ENCODE peak calls at places on chromosome 21, in eight cellular contexts. X is spleen, W is fibroblast of lung, O is NCI-H2171 treated with DMSO at 0.1 percent for 48 hours, S is GM10248, K is ELR, Q is amniotic stem cell, Y is natural killer cell. N is an unnamed sample.
A peak's percentile ranks its signal among the peaks of the same experiment; 100 is the strongest.

GRCh38 chr21:45990741-45991605 is 9.4 kb downstream of the COL6A1 start:
- DNase-seq in X (peak; percentile 72), W (no peak), O (no peak), S (no peak), K (no peak), Q (no peak), Y (peak; percentile 10), N (no peak)

GRCh38 chr21:45767071-45768006 is 123.8 kb downstream of the PCBP3 start:
- DNase-seq in X (no peak), W (peak; percentile 37), O (no peak), S (no peak), K (peak; percentile 34), Q (no peak), Y (no peak), N (no peak)

GRCh38 chr21:30072496-30072895 is 94.1 kb downstream of the CLDN17 start:
- DNase-seq in X (no peak), W (no peak), O (no peak), S (no peak), K (no peak), Q (no peak), Y (no peak), N (no peak)

GRCh38 chr21:45505416-45506021 is 36.7 kb downstream of the SLC19A1 start:
- DNase-seq in X (peak; percentile 73), W (no peak), O (no peak), S (no peak), K (no peak), Q (no peak), Y (no peak), N (no peak)

GRCh38 chr21:14213164-14213563 is 2.4 kb upstream of the LIPI start:
- DNase-seq in X (no peak), W (no peak), O (no peak), S (no peak), K (no peak), Q (no peak), Y (no peak), N (no peak)

GRCh38 chr21:31252611-31253010 is 91.5 kb downstream of the TIAM1 start:
- DNase-seq in X (no peak), W (no peak), O (no peak), S (no peak), K (no peak), Q (no peak), Y (no peak), N (no peak)

GRCh38 chr21:37917612-37918011 is 1.4 kb upstream of the KCNJ6 start:
- DNase-seq in X (no peak), W (peak; percentile 56), O (no peak), S (no peak), K (peak; percentile 83), Q (peak; percentile 49), Y (no peak), N (no peak)

GRCh38 chr21:37868896-37869295 is 47.4 kb downstream of the KCNJ6 start:
- DNase-seq in X (no peak), W (no peak), O (no peak), S (no peak), K (peak; percentile 82), Q (no peak), Y (no peak), N (no peak)

GRCh38 chr21:28144089-28144488 is 848.6 kb downstream of the LTN1 start:
- DNase-seq in X (no peak), W (no peak), O (no peak), S (no peak), K (no peak), Q (no peak), Y (no peak), N (no peak)

GRCh38 chr21:31132574-31133242 is 94.4 kb upstream of the KRTAP19-8 start:
- DNase-seq in X (no peak), W (peak; percentile 28), O (no peak), S (no peak), K (no peak), Q (no peak), Y (no peak), N (no peak)

GRCh38 chr21:26982767-26983166 is 15.9 kb upstream of the ADAMTS5 start:
- DNase-seq in X (no peak), W (peak; percentile 65), O (peak; percentile 29), S (no peak), K (peak; percentile 69), Q (no peak), Y (no peak), N (no peak)

GRCh38 chr21:37827878-37828277 is 88.4 kb downstream of the KCNJ6 start:
- DNase-seq in X (no peak), W (no peak), O (no peak), S (no peak), K (no peak), Q (no peak), Y (no peak), N (no peak)

GRCh38 chr21:34037446-34037845 is 35.9 kb upstream of the MRPS6 start:
- DNase-seq in X (no peak), W (no peak), O (no peak), S (no peak), K (peak; percentile 78), Q (peak; percentile 14), Y (no peak), N (no peak)

GRCh38 chr21:21439761-21440160 is 441.6 kb downstream of the NCAM2 start:
- DNase-seq in X (no peak), W (peak; percentile 3), O (no peak), S (no peak), K (peak; percentile 53), Q (no peak), Y (no peak), N (no peak)

GRCh38 chr21:31604591-31605190 is 54.8 kb upstream of the SOD1 start:
- DNase-seq in X (peak; percentile 87), W (peak; percentile 71), O (peak; percentile 82), S (peak; percentile 70), K (peak; percentile 60), Q (peak; percentile 24), Y (peak; percentile 48), N (peak; percentile 16)

GRCh38 chr21:33975548-33976081 is 60.0 kb upstream of the ATP5PO start:
- DNase-seq in X (no peak), W (no peak), O (no peak), S (peak; percentile 79), K (peak; percentile 85), Q (no peak), Y (peak; percentile 71), N (no peak)

GRCh38 chr21:34198232-34199120 is 125.1 kb downstream of the MRPS6 start:
- DNase-seq in X (no peak), W (no peak), O (no peak), S (no peak), K (no peak), Q (no peak), Y (no peak), N (no peak)

GRCh38 chr21:39006653-39007417 is 176.4 kb downstream of the PSMG1 start:
- DNase-seq in X (no peak), W (peak; percentile 63), O (peak; percentile 35), S (no peak), K (no peak), Q (no peak), Y (no peak), N (no peak)

GRCh38 chr21:42654913-42655796 is 1.7 kb downstream of the PDE9A start:
- DNase-seq in X (no peak), W (no peak), O (no peak), S (no peak), K (no peak), Q (no peak), Y (no peak), N (no peak)

GRCh38 chr21:40830836-40831235 is 16.1 kb downstream of the DSCAM start:
- DNase-seq in X (no peak), W (no peak), O (no peak), S (no peak), K (no peak), Q (no peak), Y (no peak), N (no peak)

GRCh38 chr21:44020551-44020950 is 8.4 kb downstream of the TRAPPC10 start:
- DNase-seq in X (no peak), W (no peak), O (no peak), S (no peak), K (no peak), Q (no peak), Y (no peak), N (no peak)

GRCh38 chr21:17003763-17004373 is 509.0 kb upstream of the CXADR start:
- DNase-seq in X (no peak), W (peak; percentile 22), O (no peak), S (no peak), K (peak; percentile 8), Q (no peak), Y (no peak), N (no peak)

GRCh38 chr21:38352536-38353219 is 95.9 kb downstream of the KCNJ15 start:
- DNase-seq in X (no peak), W (peak; percentile 77), O (peak; percentile 65), S (peak; percentile 62), K (peak; percentile 81), Q (peak; percentile 59), Y (no peak), N (peak; percentile 52)

GRCh38 chr21:16420086-16420724 is 690.4 kb downstream of the USP25 start:
- DNase-seq in X (no peak), W (peak; percentile 69), O (peak; percentile 14), S (no peak), K (no peak), Q (no peak), Y (no peak), N (peak; percentile 3)